ENCODE peak calls at places on chromosomes 6 and 20, in seven cellular contexts. V is foreskin fibroblast, L is C1 segment of cervical spinal cord, Z is choroid plexus epithelial cell, A is left cardiac atrium, X is left ventricle myocardium superior, P is AG04449. O is an unnamed sample.

GRCh38 chr20:53869466-53870258 is 200.7 kb downstream of the BCAS1 start:
- DNase-seq in P (no peak), X (no peak), Z (peak; percentile 91), A (peak; percentile 56), V (peak; percentile 39), L (no peak), O (peak; percentile 68)

GRCh38 chr20:33684533-33685327 is 1.5 kb downstream of the E2F1 start:
- DNase-seq in P (no peak), A (no peak), Z (no peak), X (no peak), L (no peak), V (no peak), O (no peak)

GRCh38 chr6:17551383-17551958 is 48.6 kb upstream of the FAM8A1 start:
- DNase-seq in V (no peak), X (no peak), Z (no peak), A (no peak), L (no peak), P (no peak), O (no peak)

GRCh38 chr6:90285611-90286381 is 10.8 kb downstream of the BACH2 start:
- DNase-seq in Z (peak; percentile 96), A (peak; percentile 85), L (peak; percentile 62), X (peak; percentile 88), V (peak; percentile 84), P (peak; percentile 53), O (peak; percentile 80)

GRCh38 chr6:118993358-118993757 is 58.4 kb upstream of the MCM9 start:
- DNase-seq in Z (no peak), X (no peak), V (no peak), L (no peak), P (no peak), A (no peak), O (no peak)

GRCh38 chr6:122696079-122696478 is 83.4 kb upstream of the FABP7 start:
- DNase-seq in V (peak; percentile 60), X (no peak), Z (peak; percentile 77), P (peak; percentile 58), A (no peak), L (no peak), O (no peak)

GRCh38 chr6:29696147-29697129 is 15.5 kb upstream of the ZFP57 start:
- DNase-seq in Z (peak; percentile 34), P (no peak), L (no peak), V (peak; percentile 5), X (peak; percentile 48), A (no peak), O (no peak)

GRCh38 chr6:134293659-134294161 is 24.2 kb downstream of the SGK1 start:
- DNase-seq in X (no peak), L (no peak), A (no peak), V (no peak), P (no peak), Z (no peak), O (no peak)

GRCh38 chr20:47019106-47019824 is 124.6 kb downstream of the EYA2 start:
- DNase-seq in X (no peak), P (peak; percentile 52), L (no peak), V (peak; percentile 66), A (no peak), Z (peak; percentile 50), O (peak; percentile 88)